ENCODE peak calls at places on chromosomes 2 and 18, in ten cellular contexts. One of them, this sample, is unnamed.
A peak's percentile ranks its signal among the peaks of the same experiment; 100 is the strongest.

GRCh38 chr2:32264422-32265149 is at the start of gene NLRC4:
- DNase-seq in CD4-positive, alpha-beta memory T cell: no peak
- DNase-seq in PC-3: no peak
- DNase-seq in right cardiac atrium: no peak
- DNase-seq in PC-9: no peak
- DNase-seq in CD8-positive, alpha-beta T cell: no peak
- DNase-seq in esophagus muscularis mucosa: no peak
- DNase-seq in esophagus squamous epithelium: no peak
- DNase-seq in right lobe of liver: no peak
- DNase-seq in brain microvascular endothelial cell: no peak
- DNase-seq in this sample: no peak

GRCh38 chr2:43459455-43459854 is 136.4 kb downstream of the THADA start:
- DNase-seq in CD4-positive, alpha-beta memory T cell: no peak
- DNase-seq in PC-3: peak; percentile 88
- DNase-seq in right cardiac atrium: no peak
- DNase-seq in PC-9: peak; percentile 86
- DNase-seq in CD8-positive, alpha-beta T cell: no peak
- DNase-seq in esophagus muscularis mucosa: no peak
- DNase-seq in esophagus squamous epithelium: no peak
- DNase-seq in right lobe of liver: no peak
- DNase-seq in brain microvascular endothelial cell: peak; percentile 72
- DNase-seq in this sample: peak; percentile 69

GRCh38 chr2:159208449-159208848 is 78.1 kb downstream of the WDSUB1 start:
- DNase-seq in CD4-positive, alpha-beta memory T cell: no peak
- DNase-seq in PC-3: no peak
- DNase-seq in right cardiac atrium: no peak
- DNase-seq in PC-9: no peak
- DNase-seq in CD8-positive, alpha-beta T cell: no peak
- DNase-seq in esophagus muscularis mucosa: no peak
- DNase-seq in esophagus squamous epithelium: no peak
- DNase-seq in right lobe of liver: no peak
- DNase-seq in brain microvascular endothelial cell: no peak
- DNase-seq in this sample: no peak

GRCh38 chr2:230636684-230637271 is 75.9 kb upstream of the CAB39 start:
- DNase-seq in CD4-positive, alpha-beta memory T cell: no peak
- DNase-seq in PC-3: no peak
- DNase-seq in right cardiac atrium: no peak
- DNase-seq in PC-9: no peak
- DNase-seq in CD8-positive, alpha-beta T cell: no peak
- DNase-seq in esophagus muscularis mucosa: no peak
- DNase-seq in esophagus squamous epithelium: no peak
- DNase-seq in right lobe of liver: no peak
- DNase-seq in brain microvascular endothelial cell: no peak
- DNase-seq in this sample: no peak

GRCh38 chr18:3710712-3711269 is 260.8 kb downstream of the TGIF1 start:
- DNase-seq in CD4-positive, alpha-beta memory T cell: no peak
- DNase-seq in PC-3: peak; percentile 28
- DNase-seq in right cardiac atrium: peak; percentile 73
- DNase-seq in PC-9: peak; percentile 53
- DNase-seq in CD8-positive, alpha-beta T cell: no peak
- DNase-seq in esophagus muscularis mucosa: no peak
- DNase-seq in esophagus squamous epithelium: no peak
- DNase-seq in right lobe of liver: peak; percentile 79
- DNase-seq in brain microvascular endothelial cell: no peak
- DNase-seq in this sample: no peak

GRCh38 chr2:166494140-166494544 is at the start of gene SCN7A:
- DNase-seq in CD4-positive, alpha-beta memory T cell: no peak
- DNase-seq in PC-3: peak; percentile 23
- DNase-seq in right cardiac atrium: peak; percentile 95
- DNase-seq in PC-9: no peak
- DNase-seq in CD8-positive, alpha-beta T cell: no peak
- DNase-seq in esophagus muscularis mucosa: peak; percentile 97
- DNase-seq in esophagus squamous epithelium: no peak
- DNase-seq in right lobe of liver: peak; percentile 53
- DNase-seq in brain microvascular endothelial cell: peak; percentile 53
- DNase-seq in this sample: no peak

GRCh38 chr18:76610933-76611749 is 116.1 kb upstream of the ZNF516 start:
- DNase-seq in CD4-positive, alpha-beta memory T cell: no peak
- DNase-seq in PC-3: no peak
- DNase-seq in right cardiac atrium: peak; percentile 66
- DNase-seq in PC-9: no peak
- DNase-seq in CD8-positive, alpha-beta T cell: no peak
- DNase-seq in esophagus muscularis mucosa: no peak
- DNase-seq in esophagus squamous epithelium: no peak
- DNase-seq in right lobe of liver: no peak
- DNase-seq in brain microvascular endothelial cell: no peak
- DNase-seq in this sample: no peak

GRCh38 chr18:4454548-4455112 is 477 bp downstream of the DLGAP1 start:
- DNase-seq in CD4-positive, alpha-beta memory T cell: no peak
- DNase-seq in PC-3: no peak
- DNase-seq in right cardiac atrium: no peak
- DNase-seq in PC-9: no peak
- DNase-seq in CD8-positive, alpha-beta T cell: no peak
- DNase-seq in esophagus muscularis mucosa: no peak
- DNase-seq in esophagus squamous epithelium: no peak
- DNase-seq in right lobe of liver: peak; percentile 42
- DNase-seq in brain microvascular endothelial cell: no peak
- DNase-seq in this sample: no peak

GRCh38 chr2:213306320-213306942 is 22.2 kb downstream of the SPAG16 start:
- DNase-seq in CD4-positive, alpha-beta memory T cell: no peak
- DNase-seq in PC-3: no peak
- DNase-seq in right cardiac atrium: peak; percentile 78
- DNase-seq in PC-9: no peak
- DNase-seq in CD8-positive, alpha-beta T cell: no peak
- DNase-seq in esophagus muscularis mucosa: no peak
- DNase-seq in esophagus squamous epithelium: no peak
- DNase-seq in right lobe of liver: peak; percentile 68
- DNase-seq in brain microvascular endothelial cell: peak; percentile 60
- DNase-seq in this sample: no peak

GRCh38 chr18:48099481-48100167 is 169.2 kb upstream of the SMAD2 start:
- DNase-seq in CD4-positive, alpha-beta memory T cell: no peak
- DNase-seq in PC-3: no peak
- DNase-seq in right cardiac atrium: no peak
- DNase-seq in PC-9: no peak
- DNase-seq in CD8-positive, alpha-beta T cell: no peak
- DNase-seq in esophagus muscularis mucosa: no peak
- DNase-seq in esophagus squamous epithelium: no peak
- DNase-seq in right lobe of liver: no peak
- DNase-seq in brain microvascular endothelial cell: no peak
- DNase-seq in this sample: no peak

GRCh38 chr18:25055076-25055475 is 296.9 kb downstream of the ZNF521 start:
- DNase-seq in CD4-positive, alpha-beta memory T cell: no peak
- DNase-seq in PC-3: peak; percentile 35
- DNase-seq in right cardiac atrium: no peak
- DNase-seq in PC-9: no peak
- DNase-seq in CD8-positive, alpha-beta T cell: no peak
- DNase-seq in esophagus muscularis mucosa: no peak
- DNase-seq in esophagus squamous epithelium: no peak
- DNase-seq in right lobe of liver: no peak
- DNase-seq in brain microvascular endothelial cell: no peak
- DNase-seq in this sample: no peak

GRCh38 chr2:150188801-150189200 is 298.7 kb downstream of the RND3 start:
- DNase-seq in CD4-positive, alpha-beta memory T cell: no peak
- DNase-seq in PC-3: peak; percentile 27
- DNase-seq in right cardiac atrium: no peak
- DNase-seq in PC-9: no peak
- DNase-seq in CD8-positive, alpha-beta T cell: no peak
- DNase-seq in esophagus muscularis mucosa: no peak
- DNase-seq in esophagus squamous epithelium: no peak
- DNase-seq in right lobe of liver: no peak
- DNase-seq in brain microvascular endothelial cell: no peak
- DNase-seq in this sample: no peak
- H3K27ac ChIP-seq in CD4-positive, alpha-beta memory T cell: no peak overlapping the region
- H3K27ac ChIP-seq in PC-3: peak overlapping the region; percentile 79
- H3K27ac ChIP-seq in right cardiac atrium: no peak overlapping the region
- H3K27ac ChIP-seq in PC-9: peak overlapping the region; percentile 33
- H3K27ac ChIP-seq in CD8-positive, alpha-beta T cell: no peak overlapping the region
- H3K27ac ChIP-seq in esophagus muscularis mucosa: no peak overlapping the region
- H3K27ac ChIP-seq in esophagus squamous epithelium: no peak overlapping the region
- H3K27ac ChIP-seq in right lobe of liver: peak overlapping the region; percentile 31
- H3K27ac ChIP-seq in brain microvascular endothelial cell: no peak overlapping the region
- H3K27ac ChIP-seq in this sample: peak overlapping the region; percentile 14

DNA sequence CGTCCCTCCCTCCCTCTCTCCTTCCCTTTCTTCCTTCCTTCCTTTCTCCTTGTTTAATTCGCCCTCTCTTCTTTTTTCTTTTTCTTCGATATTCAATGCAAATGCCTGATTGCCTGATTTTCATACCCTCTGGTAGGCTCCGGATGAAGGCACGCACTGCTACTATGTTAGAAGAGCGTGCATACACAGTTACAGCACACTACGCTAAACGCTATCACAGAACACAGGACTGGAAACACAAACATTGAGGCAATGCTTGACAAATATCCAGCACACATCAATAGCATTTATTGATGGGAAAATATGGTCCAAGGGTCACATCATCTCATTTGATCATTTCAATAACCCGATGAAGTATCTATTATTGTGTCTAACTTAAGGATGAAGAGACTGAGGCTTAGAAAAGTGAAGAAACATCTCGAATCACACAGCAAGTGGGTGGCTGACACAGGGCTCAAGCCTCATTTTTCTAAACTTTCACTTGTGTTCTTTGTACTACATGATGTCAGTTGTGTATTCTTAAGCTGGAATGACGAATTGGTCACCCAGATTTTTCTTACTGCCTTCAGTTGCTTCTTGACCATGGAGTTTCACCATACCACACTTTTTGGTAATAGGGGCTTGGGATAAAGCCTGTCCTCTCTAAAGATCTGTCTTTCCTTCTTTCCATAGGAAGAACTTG is 101.8 kb downstream of the TRIB2 start:
- DNase-seq in CD4-positive, alpha-beta memory T cell: no peak
- DNase-seq in PC-3: no peak
- DNase-seq in right cardiac atrium: no peak
- DNase-seq in PC-9: no peak
- DNase-seq in CD8-positive, alpha-beta T cell: no peak
- DNase-seq in esophagus muscularis mucosa: no peak
- DNase-seq in esophagus squamous epithelium: no peak
- DNase-seq in right lobe of liver: no peak
- DNase-seq in brain microvascular endothelial cell: no peak
- DNase-seq in this sample: no peak
- H3K27ac ChIP-seq in CD4-positive, alpha-beta memory T cell: no peak overlapping the region
- H3K27ac ChIP-seq in PC-3: no peak overlapping the region
- H3K27ac ChIP-seq in right cardiac atrium: peak overlapping the region; percentile 89
- H3K27ac ChIP-seq in PC-9: peak overlapping the region; percentile 30
- H3K27ac ChIP-seq in CD8-positive, alpha-beta T cell: no peak overlapping the region
- H3K27ac ChIP-seq in esophagus muscularis mucosa: peak overlapping the region; percentile 66
- H3K27ac ChIP-seq in esophagus squamous epithelium: peak overlapping the region; percentile 43
- H3K27ac ChIP-seq in right lobe of liver: peak overlapping the region; percentile 80
- H3K27ac ChIP-seq in brain microvascular endothelial cell: peak overlapping the region; percentile 97
- H3K27ac ChIP-seq in this sample: peak overlapping the region; percentile 58

GRCh38 chr2:240369725-240370585 is 65.5 kb upstream of the GPC1 start:
- DNase-seq in CD4-positive, alpha-beta memory T cell: no peak
- DNase-seq in PC-3: peak; percentile 90
- DNase-seq in right cardiac atrium: peak; percentile 86
- DNase-seq in PC-9: peak; percentile 96
- DNase-seq in CD8-positive, alpha-beta T cell: no peak
- DNase-seq in esophagus muscularis mucosa: no peak
- DNase-seq in esophagus squamous epithelium: no peak
- DNase-seq in right lobe of liver: no peak
- DNase-seq in brain microvascular endothelial cell: peak; percentile 72
- DNase-seq in this sample: peak; percentile 66

GRCh38 chr2:240372051-240372450 is 63.4 kb upstream of the GPC1 start:
- DNase-seq in CD4-positive, alpha-beta memory T cell: no peak
- DNase-seq in PC-3: no peak
- DNase-seq in right cardiac atrium: peak; percentile 38
- DNase-seq in PC-9: no peak
- DNase-seq in CD8-positive, alpha-beta T cell: no peak
- DNase-seq in esophagus muscularis mucosa: no peak
- DNase-seq in esophagus squamous epithelium: no peak
- DNase-seq in right lobe of liver: no peak
- DNase-seq in brain microvascular endothelial cell: no peak
- DNase-seq in this sample: no peak

GRCh38 chr2:240373289-240373885 is 62.1 kb upstream of the GPC1 start:
- DNase-seq in CD4-positive, alpha-beta memory T cell: no peak
- DNase-seq in PC-3: no peak
- DNase-seq in right cardiac atrium: peak; percentile 22
- DNase-seq in PC-9: no peak
- DNase-seq in CD8-positive, alpha-beta T cell: no peak
- DNase-seq in esophagus muscularis mucosa: no peak
- DNase-seq in esophagus squamous epithelium: no peak
- DNase-seq in right lobe of liver: no peak
- DNase-seq in brain microvascular endothelial cell: no peak
- DNase-seq in this sample: no peak

GRCh38 chr2:240368746-240369724 is 66.4 kb upstream of the GPC1 start:
- DNase-seq in CD4-positive, alpha-beta memory T cell: no peak
- DNase-seq in PC-3: no peak
- DNase-seq in right cardiac atrium: peak; percentile 56
- DNase-seq in PC-9: peak; percentile 84
- DNase-seq in CD8-positive, alpha-beta T cell: no peak
- DNase-seq in esophagus muscularis mucosa: no peak
- DNase-seq in esophagus squamous epithelium: no peak
- DNase-seq in right lobe of liver: peak; percentile 96
- DNase-seq in brain microvascular endothelial cell: no peak
- DNase-seq in this sample: no peak

DNA sequence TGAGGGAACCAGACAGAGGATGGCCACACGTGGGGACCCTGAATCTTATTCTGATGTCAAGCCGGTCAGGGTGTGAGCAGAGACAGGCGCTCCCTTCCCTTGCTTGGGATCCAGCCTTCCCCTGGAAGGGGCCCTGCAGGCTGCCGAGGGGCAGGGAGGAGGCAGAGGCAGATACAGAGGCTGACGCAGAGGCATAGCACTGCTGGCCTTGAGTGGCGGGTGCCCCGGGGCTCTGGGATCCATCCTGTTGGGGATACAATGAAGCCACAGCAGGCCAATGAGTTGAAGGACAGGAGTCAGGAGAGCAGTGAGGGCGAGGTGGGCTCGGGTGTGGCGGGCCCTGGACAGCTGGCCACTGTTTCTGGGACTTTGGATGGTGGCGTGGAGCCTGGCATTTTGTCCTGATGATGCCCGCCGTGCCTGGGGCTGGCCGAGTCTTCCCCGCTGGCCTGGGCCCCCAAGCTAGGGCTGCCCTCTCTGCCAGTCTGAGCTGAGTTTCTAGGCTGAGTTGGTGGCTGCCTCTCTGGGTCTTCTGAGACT is 63.9 kb upstream of the GPC1 start:
- DNase-seq in CD4-positive, alpha-beta memory T cell: no peak
- DNase-seq in PC-3: no peak
- DNase-seq in right cardiac atrium: peak; percentile 20
- DNase-seq in PC-9: no peak
- DNase-seq in CD8-positive, alpha-beta T cell: no peak
- DNase-seq in esophagus muscularis mucosa: no peak
- DNase-seq in esophagus squamous epithelium: no peak
- DNase-seq in right lobe of liver: no peak
- DNase-seq in brain microvascular endothelial cell: no peak
- DNase-seq in this sample: no peak
- H3K27ac ChIP-seq in CD4-positive, alpha-beta memory T cell: no peak overlapping the region
- H3K27ac ChIP-seq in PC-3: no peak overlapping the region
- H3K27ac ChIP-seq in right cardiac atrium: no peak overlapping the region
- H3K27ac ChIP-seq in PC-9: no peak overlapping the region
- H3K27ac ChIP-seq in CD8-positive, alpha-beta T cell: no peak overlapping the region
- H3K27ac ChIP-seq in esophagus muscularis mucosa: peak overlapping the region; percentile 88
- H3K27ac ChIP-seq in esophagus squamous epithelium: no peak overlapping the region
- H3K27ac ChIP-seq in right lobe of liver: no peak overlapping the region
- H3K27ac ChIP-seq in brain microvascular endothelial cell: no peak overlapping the region
- H3K27ac ChIP-seq in this sample: no peak overlapping the region

DNA sequence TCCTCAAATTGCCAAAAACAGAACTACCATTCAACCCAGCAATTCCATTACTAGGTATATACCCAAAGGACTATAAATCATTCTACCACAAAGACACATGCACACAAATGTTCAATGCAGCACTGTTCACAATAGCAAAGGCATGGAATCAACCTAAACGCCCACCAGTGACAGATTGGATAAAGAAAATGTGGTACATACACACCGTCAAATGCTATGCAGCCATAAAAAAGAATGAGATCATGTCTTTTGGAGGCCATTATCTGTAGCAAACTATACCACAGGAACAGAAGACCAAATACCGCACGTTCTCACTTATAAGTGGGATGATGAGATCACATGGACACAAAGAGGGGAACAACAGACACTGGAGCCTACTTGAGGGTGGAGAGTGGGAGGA is 136.8 kb downstream of the COL6A3 start:
- DNase-seq in CD4-positive, alpha-beta memory T cell: no peak
- DNase-seq in PC-3: no peak
- DNase-seq in right cardiac atrium: no peak
- DNase-seq in PC-9: no peak
- DNase-seq in CD8-positive, alpha-beta T cell: no peak
- DNase-seq in esophagus muscularis mucosa: no peak
- DNase-seq in esophagus squamous epithelium: no peak
- DNase-seq in right lobe of liver: no peak
- DNase-seq in brain microvascular endothelial cell: no peak
- DNase-seq in this sample: no peak
- H3K27ac ChIP-seq in CD4-positive, alpha-beta memory T cell: no peak overlapping the region
- H3K27ac ChIP-seq in PC-3: no peak overlapping the region
- H3K27ac ChIP-seq in right cardiac atrium: no peak overlapping the region
- H3K27ac ChIP-seq in PC-9: no peak overlapping the region
- H3K27ac ChIP-seq in CD8-positive, alpha-beta T cell: no peak overlapping the region
- H3K27ac ChIP-seq in esophagus muscularis mucosa: no peak overlapping the region
- H3K27ac ChIP-seq in esophagus squamous epithelium: no peak overlapping the region
- H3K27ac ChIP-seq in right lobe of liver: no peak overlapping the region
- H3K27ac ChIP-seq in brain microvascular endothelial cell: no peak overlapping the region
- H3K27ac ChIP-seq in this sample: no peak overlapping the region